ENCODE peak calls at places on chromosomes 13 and 19, in ten cellular contexts. One of them, this sample, is unnamed.
A peak's percentile ranks its signal among the peaks of the same experiment; 100 is the strongest.

GRCh38 chr19:10762656-10763055 is 44.8 kb downstream of the DNM2 start:
- DNase-seq in suprapubic skin: no peak
- DNase-seq in stomach: no peak
- DNase-seq in GM12892: no peak
- DNase-seq in HepG2: no peak
- DNase-seq in transverse colon: peak; percentile 81
- DNase-seq in prostate gland: no peak
- DNase-seq in esophagus muscularis mucosa: no peak
- DNase-seq in breast epithelium: no peak
- DNase-seq in H1: no peak
- DNase-seq in this sample: no peak

GRCh38 chr13:29922281-29922821 is 71.9 kb upstream of the UBL3 start:
- DNase-seq in suprapubic skin: no peak
- DNase-seq in stomach: no peak
- DNase-seq in GM12892: no peak
- DNase-seq in HepG2: no peak
- DNase-seq in transverse colon: no peak
- DNase-seq in prostate gland: no peak
- DNase-seq in esophagus muscularis mucosa: no peak
- DNase-seq in breast epithelium: no peak
- DNase-seq in H1: no peak
- DNase-seq in this sample: no peak

GRCh38 chr19:40089462-40089861 is 1.3 kb downstream of the ZNF780A start:
- DNase-seq in suprapubic skin: no peak
- DNase-seq in stomach: no peak
- DNase-seq in GM12892: no peak
- DNase-seq in HepG2: no peak
- DNase-seq in transverse colon: no peak
- DNase-seq in prostate gland: no peak
- DNase-seq in esophagus muscularis mucosa: no peak
- DNase-seq in breast epithelium: no peak
- DNase-seq in H1: no peak
- DNase-seq in this sample: no peak

GRCh38 chr19:35293733-35294309 is 1.9 kb downstream of the MAG start:
- DNase-seq in suprapubic skin: no peak
- DNase-seq in stomach: no peak
- DNase-seq in GM12892: no peak
- DNase-seq in HepG2: no peak
- DNase-seq in transverse colon: no peak
- DNase-seq in prostate gland: no peak
- DNase-seq in esophagus muscularis mucosa: no peak
- DNase-seq in breast epithelium: no peak
- DNase-seq in H1: no peak
- DNase-seq in this sample: no peak

GRCh38 chr13:49368688-49369087 is 75.2 kb downstream of the CAB39L start:
- DNase-seq in suprapubic skin: no peak
- DNase-seq in stomach: no peak
- DNase-seq in GM12892: no peak
- DNase-seq in HepG2: no peak
- DNase-seq in transverse colon: no peak
- DNase-seq in prostate gland: no peak
- DNase-seq in esophagus muscularis mucosa: no peak
- DNase-seq in breast epithelium: no peak
- DNase-seq in H1: no peak
- DNase-seq in this sample: no peak

GRCh38 chr13:112696869-112697465 is 7.1 kb downstream of the ATP11A start:
- DNase-seq in suprapubic skin: peak; percentile 42
- DNase-seq in stomach: peak; percentile 18
- DNase-seq in GM12892: no peak
- DNase-seq in HepG2: no peak
- DNase-seq in transverse colon: peak; percentile 6
- DNase-seq in prostate gland: no peak
- DNase-seq in esophagus muscularis mucosa: no peak
- DNase-seq in breast epithelium: no peak
- DNase-seq in H1: no peak
- DNase-seq in this sample: no peak

GRCh38 chr13:100434010-100434763 is 154.4 kb downstream of the GGACT start:
- DNase-seq in suprapubic skin: no peak
- DNase-seq in stomach: no peak
- DNase-seq in GM12892: no peak
- DNase-seq in HepG2: peak; percentile 20
- DNase-seq in transverse colon: no peak
- DNase-seq in prostate gland: no peak
- DNase-seq in esophagus muscularis mucosa: no peak
- DNase-seq in breast epithelium: no peak
- DNase-seq in H1: no peak
- DNase-seq in this sample: no peak

GRCh38 chr19:30426864-30427263 is 54.7 kb downstream of the ZNF536 start:
- DNase-seq in suprapubic skin: no peak
- DNase-seq in stomach: no peak
- DNase-seq in GM12892: no peak
- DNase-seq in HepG2: no peak
- DNase-seq in transverse colon: no peak
- DNase-seq in prostate gland: no peak
- DNase-seq in esophagus muscularis mucosa: no peak
- DNase-seq in breast epithelium: no peak
- DNase-seq in H1: no peak
- DNase-seq in this sample: no peak

GRCh38 chr13:111156421-111156820 is 41.3 kb downstream of the ARHGEF7 start:
- DNase-seq in suprapubic skin: no peak
- DNase-seq in stomach: no peak
- DNase-seq in GM12892: no peak
- DNase-seq in HepG2: no peak
- DNase-seq in transverse colon: no peak
- DNase-seq in prostate gland: no peak
- DNase-seq in esophagus muscularis mucosa: no peak
- DNase-seq in breast epithelium: no peak
- DNase-seq in H1: no peak
- DNase-seq in this sample: no peak

GRCh38 chr13:41039746-41040145 is 20.6 kb upstream of the ELF1 start:
- DNase-seq in suprapubic skin: no peak
- DNase-seq in stomach: no peak
- DNase-seq in GM12892: no peak
- DNase-seq in HepG2: no peak
- DNase-seq in transverse colon: no peak
- DNase-seq in prostate gland: no peak
- DNase-seq in esophagus muscularis mucosa: no peak
- DNase-seq in breast epithelium: no peak
- DNase-seq in H1: no peak
- DNase-seq in this sample: no peak

GRCh38 chr13:97058417-97058816 is 64.1 kb upstream of the OXGR1 start:
- DNase-seq in suprapubic skin: no peak
- DNase-seq in stomach: no peak
- DNase-seq in GM12892: no peak
- DNase-seq in HepG2: no peak
- DNase-seq in transverse colon: no peak
- DNase-seq in prostate gland: no peak
- DNase-seq in esophagus muscularis mucosa: no peak
- DNase-seq in breast epithelium: no peak
- DNase-seq in H1: no peak
- DNase-seq in this sample: no peak

GRCh38 chr13:42075517-42075916 is 27.1 kb downstream of the DGKH start:
- DNase-seq in suprapubic skin: no peak
- DNase-seq in stomach: no peak
- DNase-seq in GM12892: no peak
- DNase-seq in HepG2: no peak
- DNase-seq in transverse colon: no peak
- DNase-seq in prostate gland: no peak
- DNase-seq in esophagus muscularis mucosa: no peak
- DNase-seq in breast epithelium: no peak
- DNase-seq in H1: no peak
- DNase-seq in this sample: no peak

GRCh38 chr13:83515267-83515666 is 367.0 kb downstream of the SLITRK1 start:
- DNase-seq in suprapubic skin: no peak
- DNase-seq in stomach: no peak
- DNase-seq in GM12892: no peak
- DNase-seq in HepG2: no peak
- DNase-seq in transverse colon: no peak
- DNase-seq in prostate gland: no peak
- DNase-seq in esophagus muscularis mucosa: no peak
- DNase-seq in breast epithelium: no peak
- DNase-seq in H1: no peak
- DNase-seq in this sample: no peak

GRCh38 chr13:102003848-102004570 is 397.8 kb downstream of the FGF14 start:
- DNase-seq in suprapubic skin: no peak
- DNase-seq in stomach: no peak
- DNase-seq in GM12892: no peak
- DNase-seq in HepG2: no peak
- DNase-seq in transverse colon: no peak
- DNase-seq in prostate gland: no peak
- DNase-seq in esophagus muscularis mucosa: no peak
- DNase-seq in breast epithelium: no peak
- DNase-seq in H1: no peak
- DNase-seq in this sample: no peak

GRCh38 chr13:110062077-110062776 is 244.7 kb downstream of the COL4A1 start:
- DNase-seq in suprapubic skin: no peak
- DNase-seq in stomach: no peak
- DNase-seq in GM12892: no peak
- DNase-seq in HepG2: no peak
- DNase-seq in transverse colon: no peak
- DNase-seq in prostate gland: no peak
- DNase-seq in esophagus muscularis mucosa: no peak
- DNase-seq in breast epithelium: peak; percentile 38
- DNase-seq in H1: no peak
- DNase-seq in this sample: no peak
- TF ChIP-seq POLR2A in suprapubic skin: no peak
- TF ChIP-seq POLR2A in stomach: no peak
- TF ChIP-seq POLR2A in GM12892: no peak
- TF ChIP-seq POLR2A in HepG2: no peak
- TF ChIP-seq POLR2A in transverse colon: no peak
- TF ChIP-seq POLR2A in prostate gland: no peak
- TF ChIP-seq POLR2A in esophagus muscularis mucosa: no peak
- TF ChIP-seq POLR2A in breast epithelium: no peak
- TF ChIP-seq POLR2A in H1: no peak
- TF ChIP-seq POLR2A in this sample: no peak

DNA sequence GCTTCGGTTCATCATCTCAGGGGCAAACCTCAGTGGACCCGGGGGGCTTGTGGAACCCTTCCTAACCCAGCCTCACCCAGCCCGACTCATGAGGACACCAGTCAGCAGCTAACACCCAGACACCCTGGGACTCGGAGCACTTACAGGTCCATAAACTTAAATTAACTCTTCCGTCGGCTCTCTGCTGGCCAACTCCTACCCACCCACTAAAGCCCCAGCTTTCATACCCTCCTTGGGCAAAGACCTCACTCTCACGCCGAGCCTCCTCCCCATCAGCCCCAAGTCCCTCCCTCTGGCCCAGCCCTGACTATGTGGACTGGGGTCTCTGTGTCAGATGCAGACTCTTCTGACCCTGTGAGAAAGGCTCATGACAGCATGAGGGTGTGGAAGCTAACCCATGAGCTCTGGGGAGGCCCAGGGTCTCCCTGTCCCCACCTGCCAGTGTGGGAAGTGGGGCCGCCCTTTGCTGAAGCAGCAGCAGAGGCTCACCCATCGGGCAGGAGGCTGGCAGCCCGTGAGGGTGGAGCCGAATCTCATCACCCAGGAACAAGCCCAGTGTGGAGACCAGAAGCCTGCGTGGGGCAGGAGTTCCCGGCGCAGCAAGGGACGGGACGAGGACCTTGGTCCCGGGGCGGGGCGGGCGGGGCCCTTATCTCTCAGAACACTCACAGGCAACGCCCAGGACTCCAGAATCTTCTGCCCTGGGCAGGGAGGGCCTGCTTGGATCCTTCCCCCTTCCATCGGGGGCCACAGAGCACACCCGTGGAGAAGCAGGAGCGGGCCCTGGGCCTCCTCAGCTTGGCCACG is 19.8 kb downstream of the TCF3 start:
- DNase-seq in suprapubic skin: no peak
- DNase-seq in stomach: no peak
- DNase-seq in GM12892: no peak
- DNase-seq in HepG2: no peak
- DNase-seq in transverse colon: peak; percentile 80
- DNase-seq in prostate gland: no peak
- DNase-seq in esophagus muscularis mucosa: no peak
- DNase-seq in breast epithelium: no peak
- DNase-seq in H1: no peak
- DNase-seq in this sample: no peak
- TF ChIP-seq POLR2AphosphoS5 in suprapubic skin: no peak
- TF ChIP-seq POLR2AphosphoS5 in stomach: no peak
- TF ChIP-seq POLR2AphosphoS5 in GM12892: peak; percentile 42
- TF ChIP-seq POLR2AphosphoS5 in HepG2: no peak
- TF ChIP-seq POLR2AphosphoS5 in transverse colon: peak; percentile 30
- TF ChIP-seq POLR2AphosphoS5 in prostate gland: no peak
- TF ChIP-seq POLR2AphosphoS5 in esophagus muscularis mucosa: no peak
- TF ChIP-seq POLR2AphosphoS5 in breast epithelium: no peak
- TF ChIP-seq POLR2AphosphoS5 in H1: no peak
- TF ChIP-seq POLR2AphosphoS5 in this sample: peak; percentile 39

GRCh38 chr19:45994989-45995714 is at the start of gene CCDC61:
- DNase-seq in suprapubic skin: peak; percentile 98
- DNase-seq in stomach: peak; percentile 96
- DNase-seq in GM12892: peak; percentile 93
- DNase-seq in HepG2: peak; percentile 99
- DNase-seq in transverse colon: peak; percentile 97
- DNase-seq in prostate gland: peak; percentile 99
- DNase-seq in esophagus muscularis mucosa: peak; percentile 99
- DNase-seq in breast epithelium: peak; percentile 99
- DNase-seq in H1: peak; percentile 96
- DNase-seq in this sample: peak; percentile 97
- TF ChIP-seq POLR2A in suprapubic skin: peak; percentile 37
- TF ChIP-seq POLR2A in stomach: no peak
- TF ChIP-seq POLR2A in GM12892: peak; percentile 87
- TF ChIP-seq POLR2A in HepG2: peak; percentile 76
- TF ChIP-seq POLR2A in transverse colon: peak; percentile 93
- TF ChIP-seq POLR2A in prostate gland: peak; percentile 82
- TF ChIP-seq POLR2A in esophagus muscularis mucosa: peak; percentile 56
- TF ChIP-seq POLR2A in breast epithelium: peak; percentile 68
- TF ChIP-seq POLR2A in H1: peak; percentile 50
- TF ChIP-seq POLR2A in this sample: peak; percentile 52

GRCh38 chr19:3046621-3047306 is 15.5 kb downstream of the TLE5 start:
- DNase-seq in suprapubic skin: no peak
- DNase-seq in stomach: no peak
- DNase-seq in GM12892: no peak
- DNase-seq in HepG2: no peak
- DNase-seq in transverse colon: peak; percentile 39
- DNase-seq in prostate gland: peak; percentile 65
- DNase-seq in esophagus muscularis mucosa: no peak
- DNase-seq in breast epithelium: no peak
- DNase-seq in H1: peak; percentile 70
- DNase-seq in this sample: no peak

GRCh38 chr19:3049089-3049488 is 13.2 kb downstream of the TLE5 start:
- DNase-seq in suprapubic skin: no peak
- DNase-seq in stomach: no peak
- DNase-seq in GM12892: no peak
- DNase-seq in HepG2: no peak
- DNase-seq in transverse colon: no peak
- DNase-seq in prostate gland: no peak
- DNase-seq in esophagus muscularis mucosa: no peak
- DNase-seq in breast epithelium: no peak
- DNase-seq in H1: no peak
- DNase-seq in this sample: no peak

GRCh38 chr19:3045885-3046603 is 16.3 kb downstream of the TLE5 start:
- DNase-seq in suprapubic skin: no peak
- DNase-seq in stomach: no peak
- DNase-seq in GM12892: no peak
- DNase-seq in HepG2: no peak
- DNase-seq in transverse colon: no peak
- DNase-seq in prostate gland: no peak
- DNase-seq in esophagus muscularis mucosa: no peak
- DNase-seq in breast epithelium: no peak
- DNase-seq in H1: peak; percentile 76
- DNase-seq in this sample: no peak

GRCh38 chr19:3048190-3048533 is 14.1 kb downstream of the TLE5 start:
- DNase-seq in suprapubic skin: no peak
- DNase-seq in stomach: no peak
- DNase-seq in GM12892: no peak
- DNase-seq in HepG2: no peak
- DNase-seq in transverse colon: no peak
- DNase-seq in prostate gland: no peak
- DNase-seq in esophagus muscularis mucosa: no peak
- DNase-seq in breast epithelium: no peak
- DNase-seq in H1: no peak
- DNase-seq in this sample: no peak

GRCh38 chr19:3047307-3048189 is 14.7 kb downstream of the TLE5 start:
- DNase-seq in suprapubic skin: peak; percentile 96
- DNase-seq in stomach: peak; percentile 87
- DNase-seq in GM12892: no peak
- DNase-seq in HepG2: peak; percentile 79
- DNase-seq in transverse colon: peak; percentile 92
- DNase-seq in prostate gland: peak; percentile 96
- DNase-seq in esophagus muscularis mucosa: peak; percentile 97
- DNase-seq in breast epithelium: peak; percentile 82
- DNase-seq in H1: peak; percentile 79
- DNase-seq in this sample: peak; percentile 87
- TF ChIP-seq POLR2AphosphoS5 in suprapubic skin: no peak
- TF ChIP-seq POLR2AphosphoS5 in stomach: no peak
- TF ChIP-seq POLR2AphosphoS5 in GM12892: no peak
- TF ChIP-seq POLR2AphosphoS5 in HepG2: no peak
- TF ChIP-seq POLR2AphosphoS5 in transverse colon: peak; percentile 75
- TF ChIP-seq POLR2AphosphoS5 in prostate gland: peak; percentile 95
- TF ChIP-seq POLR2AphosphoS5 in esophagus muscularis mucosa: peak; percentile 73
- TF ChIP-seq POLR2AphosphoS5 in breast epithelium: peak; percentile 61
- TF ChIP-seq POLR2AphosphoS5 in H1: no peak
- TF ChIP-seq POLR2AphosphoS5 in this sample: peak; percentile 53

This sample was measured in spleen.